ENCODE peak calls at places on chromosomes 7 and 10, in ten cellular contexts. One of them, this sample, is unnamed.

GRCh38 chr7:27188666-27189559 is 3.9 kb upstream of the HOXA11 start:
- DNase-seq in lung: no peak
- DNase-seq in naive B cell: no peak
- DNase-seq in cardiac fibroblast: peak; percentile 15
- DNase-seq in suprapubic skin: peak; percentile 59
- DNase-seq in CD4-positive, alpha-beta T cell: peak; percentile 56
- DNase-seq in tibial artery: peak; percentile 38
- DNase-seq in iris pigment epithelial cell: no peak
- DNase-seq in activated T-cell treated with anti-CD3 and anti-CD28 coated beads, Interleukin-2, amount 50 U/mL, for 4 hours: no peak
- DNase-seq in Caco-2: no peak
- DNase-seq in this sample: no peak

GRCh38 chr10:103367782-103368518 is at the start of gene TAF5:
- DNase-seq in cardiac fibroblast: peak; percentile 96
- DNase-seq in Caco-2: peak; percentile 95
- DNase-seq in activated T-cell treated with anti-CD3 and anti-CD28 coated beads, Interleukin-2, amount 50 U/mL, for 4 hours: peak; percentile 81
- DNase-seq in iris pigment epithelial cell: peak; percentile 97
- DNase-seq in naive B cell: peak; percentile 90
- DNase-seq in suprapubic skin: peak; percentile 93
- DNase-seq in lung: peak; percentile 93
- DNase-seq in tibial artery: peak; percentile 89
- DNase-seq in CD4-positive, alpha-beta T cell: peak; percentile 88
- DNase-seq in this sample: peak; percentile 74

GRCh38 chr7:107037866-107038598 is 6.5 kb upstream of the PRKAR2B start:
- DNase-seq in tibial artery: no peak
- DNase-seq in lung: no peak
- DNase-seq in Caco-2: no peak
- DNase-seq in suprapubic skin: no peak
- DNase-seq in CD4-positive, alpha-beta T cell: no peak
- DNase-seq in cardiac fibroblast: no peak
- DNase-seq in activated T-cell treated with anti-CD3 and anti-CD28 coated beads, Interleukin-2, amount 50 U/mL, for 4 hours: no peak
- DNase-seq in iris pigment epithelial cell: no peak
- DNase-seq in naive B cell: no peak
- DNase-seq in this sample: no peak

GRCh38 chr7:65731562-65732035 is 141.3 kb upstream of the VKORC1L1 start:
- DNase-seq in naive B cell: no peak
- DNase-seq in cardiac fibroblast: peak; percentile 29
- DNase-seq in Caco-2: peak; percentile 30
- DNase-seq in iris pigment epithelial cell: peak; percentile 50
- DNase-seq in CD4-positive, alpha-beta T cell: no peak
- DNase-seq in suprapubic skin: no peak
- DNase-seq in tibial artery: no peak
- DNase-seq in lung: peak; percentile 38
- DNase-seq in activated T-cell treated with anti-CD3 and anti-CD28 coated beads, Interleukin-2, amount 50 U/mL, for 4 hours: no peak
- DNase-seq in this sample: no peak

GRCh38 chr7:7701513-7701912 is 16.9 kb downstream of the RPA3 start:
- DNase-seq in activated T-cell treated with anti-CD3 and anti-CD28 coated beads, Interleukin-2, amount 50 U/mL, for 4 hours: no peak
- DNase-seq in iris pigment epithelial cell: no peak
- DNase-seq in lung: no peak
- DNase-seq in suprapubic skin: no peak
- DNase-seq in cardiac fibroblast: no peak
- DNase-seq in naive B cell: no peak
- DNase-seq in tibial artery: no peak
- DNase-seq in CD4-positive, alpha-beta T cell: no peak
- DNase-seq in Caco-2: no peak
- DNase-seq in this sample: no peak

GRCh38 chr7:55971045-55971444 is 6.7 kb downstream of the NIPSNAP2 start:
- DNase-seq in naive B cell: no peak
- DNase-seq in suprapubic skin: no peak
- DNase-seq in cardiac fibroblast: no peak
- DNase-seq in tibial artery: no peak
- DNase-seq in Caco-2: no peak
- DNase-seq in activated T-cell treated with anti-CD3 and anti-CD28 coated beads, Interleukin-2, amount 50 U/mL, for 4 hours: no peak
- DNase-seq in CD4-positive, alpha-beta T cell: no peak
- DNase-seq in iris pigment epithelial cell: no peak
- DNase-seq in lung: no peak
- DNase-seq in this sample: no peak

GRCh38 chr7:131300572-131301466 is 26.9 kb upstream of the MKLN1 start:
- DNase-seq in iris pigment epithelial cell: no peak
- DNase-seq in cardiac fibroblast: peak; percentile 21
- DNase-seq in suprapubic skin: no peak
- DNase-seq in Caco-2: no peak
- DNase-seq in lung: no peak
- DNase-seq in tibial artery: no peak
- DNase-seq in activated T-cell treated with anti-CD3 and anti-CD28 coated beads, Interleukin-2, amount 50 U/mL, for 4 hours: no peak
- DNase-seq in naive B cell: no peak
- DNase-seq in CD4-positive, alpha-beta T cell: no peak
- DNase-seq in this sample: no peak

GRCh38 chr10:68001539-68001938 is 73.5 kb downstream of the HERC4 start:
- DNase-seq in cardiac fibroblast: no peak
- DNase-seq in naive B cell: no peak
- DNase-seq in lung: no peak
- DNase-seq in tibial artery: no peak
- DNase-seq in CD4-positive, alpha-beta T cell: no peak
- DNase-seq in iris pigment epithelial cell: no peak
- DNase-seq in activated T-cell treated with anti-CD3 and anti-CD28 coated beads, Interleukin-2, amount 50 U/mL, for 4 hours: no peak
- DNase-seq in Caco-2: no peak
- DNase-seq in suprapubic skin: no peak
- DNase-seq in this sample: no peak

GRCh38 chr7:27095897-27096755 is at the start of gene HOXA1:
- DNase-seq in tibial artery: peak; percentile 75
- DNase-seq in suprapubic skin: peak; percentile 89
- DNase-seq in activated T-cell treated with anti-CD3 and anti-CD28 coated beads, Interleukin-2, amount 50 U/mL, for 4 hours: peak; percentile 68
- DNase-seq in cardiac fibroblast: peak; percentile 67
- DNase-seq in iris pigment epithelial cell: peak; percentile 16
- DNase-seq in lung: peak; percentile 75
- DNase-seq in Caco-2: peak; percentile 93
- DNase-seq in naive B cell: peak; percentile 65
- DNase-seq in CD4-positive, alpha-beta T cell: peak; percentile 53
- DNase-seq in this sample: peak; percentile 32

GRCh38 chr10:133292919-133293809 is 15.5 kb downstream of the TUBGCP2 start:
- DNase-seq in naive B cell: no peak
- DNase-seq in iris pigment epithelial cell: peak; percentile 73
- DNase-seq in cardiac fibroblast: peak; percentile 31
- DNase-seq in tibial artery: no peak
- DNase-seq in suprapubic skin: no peak
- DNase-seq in activated T-cell treated with anti-CD3 and anti-CD28 coated beads, Interleukin-2, amount 50 U/mL, for 4 hours: no peak
- DNase-seq in Caco-2: no peak
- DNase-seq in lung: no peak
- DNase-seq in CD4-positive, alpha-beta T cell: no peak
- DNase-seq in this sample: no peak

GRCh38 chr10:108787932-108788331 is 1135.4 kb downstream of the XPNPEP1 start:
- DNase-seq in lung: no peak
- DNase-seq in CD4-positive, alpha-beta T cell: no peak
- DNase-seq in suprapubic skin: no peak
- DNase-seq in iris pigment epithelial cell: peak; percentile 23
- DNase-seq in activated T-cell treated with anti-CD3 and anti-CD28 coated beads, Interleukin-2, amount 50 U/mL, for 4 hours: no peak
- DNase-seq in tibial artery: no peak
- DNase-seq in naive B cell: no peak
- DNase-seq in Caco-2: no peak
- DNase-seq in cardiac fibroblast: no peak
- DNase-seq in this sample: no peak

GRCh38 chr7:150451833-150452431 is 1.5 kb downstream of the GIMAP8 start:
- DNase-seq in iris pigment epithelial cell: no peak
- DNase-seq in cardiac fibroblast: no peak
- DNase-seq in naive B cell: no peak
- DNase-seq in tibial artery: peak; percentile 49
- DNase-seq in lung: no peak
- DNase-seq in activated T-cell treated with anti-CD3 and anti-CD28 coated beads, Interleukin-2, amount 50 U/mL, for 4 hours: no peak
- DNase-seq in suprapubic skin: no peak
- DNase-seq in CD4-positive, alpha-beta T cell: no peak
- DNase-seq in Caco-2: no peak
- DNase-seq in this sample: no peak

GRCh38 chr10:23918839-23919238 is 290.1 kb upstream of the KIAA1217 start:
- DNase-seq in activated T-cell treated with anti-CD3 and anti-CD28 coated beads, Interleukin-2, amount 50 U/mL, for 4 hours: no peak
- DNase-seq in naive B cell: no peak
- DNase-seq in tibial artery: no peak
- DNase-seq in Caco-2: no peak
- DNase-seq in cardiac fibroblast: no peak
- DNase-seq in iris pigment epithelial cell: peak; percentile 3
- DNase-seq in CD4-positive, alpha-beta T cell: no peak
- DNase-seq in suprapubic skin: no peak
- DNase-seq in lung: no peak
- DNase-seq in this sample: no peak

GRCh38 chr10:87505366-87506113 is 847 bp downstream of the MINPP1 start:
- DNase-seq in suprapubic skin: peak; percentile 62
- DNase-seq in activated T-cell treated with anti-CD3 and anti-CD28 coated beads, Interleukin-2, amount 50 U/mL, for 4 hours: peak; percentile 38
- DNase-seq in lung: peak; percentile 37
- DNase-seq in CD4-positive, alpha-beta T cell: peak; percentile 17
- DNase-seq in naive B cell: peak; percentile 30
- DNase-seq in tibial artery: peak; percentile 29
- DNase-seq in Caco-2: peak; percentile 81
- DNase-seq in iris pigment epithelial cell: peak; percentile 69
- DNase-seq in cardiac fibroblast: peak; percentile 59
- DNase-seq in this sample: no peak

GRCh38 chr10:36171546-36171945 is 529.5 kb upstream of the FZD8 start:
- DNase-seq in suprapubic skin: no peak
- DNase-seq in activated T-cell treated with anti-CD3 and anti-CD28 coated beads, Interleukin-2, amount 50 U/mL, for 4 hours: no peak
- DNase-seq in tibial artery: no peak
- DNase-seq in naive B cell: no peak
- DNase-seq in iris pigment epithelial cell: peak; percentile 31
- DNase-seq in CD4-positive, alpha-beta T cell: no peak
- DNase-seq in lung: no peak
- DNase-seq in cardiac fibroblast: peak; percentile 20
- DNase-seq in Caco-2: no peak
- DNase-seq in this sample: no peak

GRCh38 chr10:1074748-1075358 is 18.7 kb downstream of the WDR37 start:
- DNase-seq in activated T-cell treated with anti-CD3 and anti-CD28 coated beads, Interleukin-2, amount 50 U/mL, for 4 hours: no peak
- DNase-seq in Caco-2: peak; percentile 30
- DNase-seq in CD4-positive, alpha-beta T cell: no peak
- DNase-seq in tibial artery: no peak
- DNase-seq in lung: peak; percentile 70
- DNase-seq in cardiac fibroblast: peak; percentile 41
- DNase-seq in iris pigment epithelial cell: no peak
- DNase-seq in naive B cell: no peak
- DNase-seq in suprapubic skin: no peak
- DNase-seq in this sample: no peak

GRCh38 chr10:75772153-75772887 is 340.9 kb downstream of the LRMDA start:
- DNase-seq in tibial artery: no peak
- DNase-seq in lung: no peak
- DNase-seq in Caco-2: no peak
- DNase-seq in suprapubic skin: no peak
- DNase-seq in iris pigment epithelial cell: peak; percentile 67
- DNase-seq in cardiac fibroblast: peak; percentile 7
- DNase-seq in naive B cell: no peak
- DNase-seq in activated T-cell treated with anti-CD3 and anti-CD28 coated beads, Interleukin-2, amount 50 U/mL, for 4 hours: no peak
- DNase-seq in CD4-positive, alpha-beta T cell: no peak
- DNase-seq in this sample: no peak

GRCh38 chr10:58512470-58513188 is at the start of gene BICC1:
- DNase-seq in suprapubic skin: peak; percentile 54
- DNase-seq in cardiac fibroblast: peak; percentile 77
- DNase-seq in activated T-cell treated with anti-CD3 and anti-CD28 coated beads, Interleukin-2, amount 50 U/mL, for 4 hours: no peak
- DNase-seq in tibial artery: peak; percentile 43
- DNase-seq in lung: no peak
- DNase-seq in Caco-2: peak; percentile 88
- DNase-seq in CD4-positive, alpha-beta T cell: no peak
- DNase-seq in naive B cell: no peak
- DNase-seq in iris pigment epithelial cell: peak; percentile 44
- DNase-seq in this sample: no peak

GRCh38 chr7:81769891-81770818 is at the start of gene HGF:
- DNase-seq in CD4-positive, alpha-beta T cell: no peak
- DNase-seq in activated T-cell treated with anti-CD3 and anti-CD28 coated beads, Interleukin-2, amount 50 U/mL, for 4 hours: no peak
- DNase-seq in iris pigment epithelial cell: peak; percentile 66
- DNase-seq in Caco-2: no peak
- DNase-seq in tibial artery: peak; percentile 75
- DNase-seq in cardiac fibroblast: peak; percentile 95
- DNase-seq in naive B cell: no peak
- DNase-seq in suprapubic skin: peak; percentile 67
- DNase-seq in lung: peak; percentile 44
- DNase-seq in this sample: no peak

This sample was measured in activated naive CD8-positive, alpha-beta T cell treated with anti-CD3 and anti-CD28 coated beads, Interleukin-2, amount 50 U/mL, for 16 hours.